ENCODE peak calls at places on chromosomes 12 and 14, in seven cellular contexts. L, C, E, J, M, H and F are unnamed samples.

GRCh38 chr14:21990116-21990515 is 316.5 kb upstream of the OR4E1 start:
- DNase-seq in L (no peak), C (no peak), E (no peak), J (no peak), M (peak; percentile 8), H (peak; percentile 27), F (no peak)

GRCh38 chr12:40105265-40105514 is 691 bp downstream of the SLC2A13 start:
- DNase-seq in L (no peak), C (no peak), E (no peak), J (no peak), M (no peak), H (no peak), F (no peak)

GRCh38 chr12:43338848-43339526 is 213.0 kb downstream of the ADAMTS20 start:
- DNase-seq in L (no peak), C (no peak), E (peak; percentile 16), J (no peak), M (peak; percentile 75), H (peak; percentile 24), F (peak; percentile 54)

GRCh38 chr14:37988472-37988871 is 219.2 kb upstream of the SSTR1 start:
- DNase-seq in L (no peak), C (no peak), E (no peak), J (no peak), M (no peak), H (no peak), F (no peak)

GRCh38 chr12:83784298-83784890 is 1097.7 kb downstream of the TMTC2 start:
- DNase-seq in L (peak; percentile 19), C (no peak), E (no peak), J (no peak), M (no peak), H (no peak), F (no peak)

GRCh38 chr12:62472472-62472871 is 5.8 kb downstream of the MON2 start:
- DNase-seq in L (no peak), C (no peak), E (no peak), J (no peak), M (peak; percentile 7), H (no peak), F (no peak)

GRCh38 chr12:13071305-13072280 is 27.4 kb downstream of the FAM234B start:
- DNase-seq in L (no peak), C (no peak), E (no peak), J (no peak), M (no peak), H (no peak), F (no peak)

GRCh38 chr14:88168498-88169165 is 154.4 kb downstream of the KCNK10 start:
- DNase-seq in L (peak; percentile 58), C (peak; percentile 57), E (no peak), J (no peak), M (peak; percentile 48), H (peak; percentile 55), F (no peak)

GRCh38 chr14:51520087-51520486 is 131.6 kb upstream of the FRMD6 start:
- DNase-seq in L (no peak), C (no peak), E (no peak), J (no peak), M (no peak), H (no peak), F (no peak)

GRCh38 chr12:1808798-1809480 is 11.4 kb upstream of the LRTM2 start:
- DNase-seq in L (no peak), C (no peak), E (no peak), J (no peak), M (peak; percentile 71), H (no peak), F (no peak)

GRCh38 chr12:14418526-14418925 is 53.0 kb downstream of the ATF7IP start:
- DNase-seq in L (no peak), C (no peak), E (no peak), J (no peak), M (no peak), H (no peak), F (no peak)

GRCh38 chr12:9367201-9367600 is 159.0 kb upstream of the PZP start:
- DNase-seq in L (no peak), C (no peak), E (no peak), J (no peak), M (no peak), H (no peak), F (no peak)

GRCh38 chr12:9367828-9368227 is 159.6 kb upstream of the PZP start:
- DNase-seq in L (no peak), C (no peak), E (no peak), J (no peak), M (no peak), H (no peak), F (no peak)

DNA sequence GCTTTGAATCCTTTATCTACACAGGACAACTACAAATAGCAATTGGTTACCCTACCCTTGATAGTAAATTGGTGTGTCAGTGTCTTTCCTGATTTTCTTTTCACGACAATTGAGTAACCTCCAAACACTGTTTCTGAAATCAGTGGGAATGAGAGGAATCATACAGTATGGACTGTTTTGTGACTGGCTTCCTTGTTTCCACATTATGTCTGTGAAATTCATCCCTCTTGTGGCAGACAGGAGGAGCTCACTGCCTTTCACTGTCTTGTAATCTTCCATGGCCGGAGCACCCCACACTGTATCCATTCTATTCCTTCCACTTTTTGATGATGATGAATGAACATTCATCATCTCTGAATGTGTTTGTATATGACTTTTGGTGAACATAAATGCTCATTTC is 164.0 kb upstream of the PZP start:
- DNase-seq in L (no peak), C (no peak), E (no peak), J (no peak), M (peak; percentile 20), H (peak; percentile 30), F (no peak)
- TF ChIP-seq CTCF in L (no peak), C (no peak), E (peak; percentile 18), J (peak; percentile 22), M (peak; percentile 4), H (no peak), F (peak; percentile 27)

GRCh38 chr12:133080619-133081407 is at the start of gene ZNF140:
- DNase-seq in L (peak; percentile 98), C (peak; percentile 95), E (no peak), J (peak; percentile 94), M (peak; percentile 99), H (peak; percentile 98), F (peak; percentile 94)
- TF ChIP-seq CTCF in L (no peak), C (peak; percentile 26), E (no peak), J (peak; percentile 37), M (no peak), H (no peak), F (peak; percentile 4)

DNA sequence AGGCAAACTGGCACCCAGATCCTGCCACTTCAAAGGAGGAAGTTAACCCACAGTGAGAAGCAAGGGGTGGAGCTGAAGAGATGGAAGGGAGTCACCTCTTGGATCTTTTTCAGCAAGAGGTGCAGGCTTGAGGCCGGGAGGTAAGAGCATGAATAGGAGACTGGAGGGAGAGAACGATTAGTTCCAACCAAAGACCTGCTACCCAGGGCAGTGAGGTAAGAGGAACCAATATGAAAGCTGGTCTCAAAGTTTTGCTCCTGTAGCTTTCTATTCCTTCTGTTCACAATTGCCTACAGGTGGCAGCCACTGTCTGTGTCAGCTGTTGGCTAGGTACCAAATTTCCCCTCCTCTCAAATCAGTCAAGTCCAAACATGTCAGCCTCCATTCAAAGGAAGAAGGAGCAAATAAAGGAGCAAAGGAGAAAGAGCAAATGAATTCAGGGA is 14.9 kb upstream of the TAC3 start:
- DNase-seq in L (no peak), C (no peak), E (peak; percentile 18), J (no peak), M (peak; percentile 61), H (peak; percentile 35), F (no peak)
- TF ChIP-seq CTCF in L (no peak), C (no peak), E (no peak), J (no peak), M (no peak), H (no peak), F (no peak)

DNA sequence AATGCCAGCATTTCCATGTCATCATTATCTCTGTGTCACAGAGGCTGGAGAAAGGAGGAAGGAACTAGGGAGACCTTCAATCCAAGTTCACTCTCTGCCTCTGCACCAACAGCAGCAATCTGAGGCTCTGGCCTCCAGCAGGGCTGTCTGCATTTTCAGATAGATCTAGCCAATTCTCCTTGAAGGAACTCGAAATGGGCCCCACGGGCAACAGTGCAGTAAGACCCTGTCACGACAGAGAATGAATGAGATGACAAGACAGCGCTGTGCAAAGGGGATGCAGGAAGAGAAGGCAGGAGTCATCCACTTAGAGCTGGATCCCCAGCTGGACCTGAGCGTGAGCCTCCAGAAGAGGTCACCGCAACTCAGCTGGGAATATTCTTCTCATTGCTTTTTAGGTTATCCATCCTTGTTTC is 183.7 kb upstream of the GZMB start:
- DNase-seq in L (no peak), C (no peak), E (no peak), J (no peak), M (no peak), H (peak; percentile 24), F (no peak)
- TF ChIP-seq CTCF in L (no peak), C (no peak), E (no peak), J (peak; percentile 13), M (no peak), H (peak; percentile 23), F (peak; percentile 69)

DNA sequence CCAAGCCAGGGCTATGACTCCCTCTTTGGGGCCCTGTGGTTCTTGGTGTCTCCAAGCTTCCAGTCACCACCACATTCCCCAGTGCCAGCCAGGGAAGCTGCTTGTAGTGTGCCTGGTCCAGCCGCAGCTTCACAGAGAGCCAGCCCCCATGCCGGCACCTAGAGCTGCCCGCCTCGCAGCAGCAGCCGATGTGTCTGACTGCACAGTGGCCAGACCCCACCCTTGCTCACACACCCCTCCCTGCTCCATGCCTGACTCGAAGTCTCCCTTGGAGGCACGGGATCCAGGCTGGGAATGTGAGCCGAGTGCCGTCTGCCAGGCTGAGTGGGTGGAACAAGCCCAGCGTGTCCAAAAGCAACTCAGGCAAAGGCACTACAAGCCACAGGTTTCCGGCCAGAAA is 123.3 kb upstream of the SFSWAP start:
- DNase-seq in L (no peak), C (no peak), E (no peak), J (no peak), M (no peak), H (no peak), F (no peak)
- TF ChIP-seq CTCF in L (no peak), C (no peak), E (no peak), J (no peak), M (no peak), H (no peak), F (no peak)